ENCODE peak calls at places on chromosomes 5 and 9, in nine cellular contexts. O, M, E, I, A, K, B, Q and R are unnamed samples.

GRCh38 chr5:1914471-1914870 is 31.7 kb upstream of the IRX4 start:
- DNase-seq in O (no peak), M (peak; percentile 57), E (no peak), I (no peak), A (no peak), K (peak; percentile 38), B (no peak), Q (no peak), R (no peak)

GRCh38 chr5:168227001-168227400 is 64.4 kb upstream of the WWC1 start:
- DNase-seq in O (no peak), M (no peak), E (no peak), I (no peak), A (no peak), K (no peak), B (no peak), Q (no peak), R (no peak)

GRCh38 chr9:69877852-69878507 is 57.4 kb downstream of the CFAP95 start:
- DNase-seq in O (no peak), M (no peak), E (no peak), I (no peak), A (peak; percentile 43), K (no peak), B (no peak), Q (no peak), R (no peak)

GRCh38 chr9:107895524-107896001 is 406.0 kb upstream of the KLF4 start:
- DNase-seq in O (no peak), M (no peak), E (no peak), I (no peak), A (no peak), K (no peak), B (no peak), Q (no peak), R (no peak)

GRCh38 chr5:148730272-148730954 is 76.1 kb upstream of the HTR4 start:
- DNase-seq in O (no peak), M (no peak), E (no peak), I (no peak), A (no peak), K (no peak), B (no peak), Q (no peak), R (no peak)

GRCh38 chr9:115063058-115063850 is 54.7 kb downstream of the TNC start:
- DNase-seq in O (no peak), M (no peak), E (no peak), I (no peak), A (no peak), K (no peak), B (no peak), Q (peak; percentile 5), R (no peak)

GRCh38 chr5:36363101-36363500 is 61.4 kb upstream of the RANBP3L start:
- DNase-seq in O (no peak), M (no peak), E (no peak), I (no peak), A (no peak), K (no peak), B (no peak), Q (no peak), R (no peak)

GRCh38 chr5:96655506-96655905 is 6.7 kb upstream of the CAST start:
- DNase-seq in O (no peak), M (no peak), E (no peak), I (no peak), A (no peak), K (no peak), B (no peak), Q (no peak), R (no peak)

GRCh38 chr5:141094481-141095262 is at the start of gene PCDHB2:
- DNase-seq in O (no peak), M (no peak), E (no peak), I (peak; percentile 16), A (peak; percentile 79), K (no peak), B (no peak), Q (peak; percentile 75), R (no peak)

GRCh38 chr5:153959134-153959957 is 79.4 kb downstream of the FAM114A2 start:
- DNase-seq in O (no peak), M (no peak), E (no peak), I (no peak), A (no peak), K (no peak), B (no peak), Q (peak; percentile 80), R (no peak)

GRCh38 chr5:157994271-157994691 is 135.3 kb upstream of the CLINT1 start:
- DNase-seq in O (no peak), M (no peak), E (no peak), I (no peak), A (no peak), K (no peak), B (no peak), Q (no peak), R (no peak)

GRCh38 chr5:110802998-110803397 is 64.2 kb downstream of the SLC25A46 start:
- DNase-seq in O (no peak), M (no peak), E (no peak), I (no peak), A (no peak), K (no peak), B (no peak), Q (no peak), R (no peak)

GRCh38 chr9:2214707-2215106 is 199.6 kb downstream of the SMARCA2 start:
- DNase-seq in O (no peak), M (no peak), E (no peak), I (no peak), A (no peak), K (no peak), B (no peak), Q (no peak), R (no peak)

GRCh38 chr5:151251001-151251551 is 1.9 kb upstream of the GM2A start:
- DNase-seq in O (no peak), M (no peak), E (peak; percentile 49), I (no peak), A (peak; percentile 93), K (no peak), B (no peak), Q (no peak), R (peak; percentile 19)

GRCh38 chr5:101679816-101680215 is 616.3 kb downstream of the SLCO4C1 start:
- DNase-seq in O (no peak), M (no peak), E (no peak), I (no peak), A (no peak), K (no peak), B (no peak), Q (no peak), R (no peak)

GRCh38 chr5:61304611-61305369 is 27.3 kb upstream of the ZSWIM6 start:
- DNase-seq in O (peak; percentile 75), M (no peak), E (no peak), I (peak; percentile 14), A (peak; percentile 54), K (no peak), B (peak; percentile 27), Q (no peak), R (peak; percentile 86)

GRCh38 chr5:133266966-133267365 is 215.2 kb downstream of the HSPA4 start:
- DNase-seq in O (no peak), M (no peak), E (no peak), I (no peak), A (no peak), K (no peak), B (no peak), Q (no peak), R (no peak)

GRCh38 chr5:60779431-60779830 is 64.6 kb downstream of the ELOVL7 start:
- DNase-seq in O (no peak), M (no peak), E (no peak), I (no peak), A (no peak), K (no peak), B (no peak), Q (peak; percentile 59), R (no peak)

GRCh38 chr5:175465282-175465681 is 13.1 kb upstream of the SFXN1 start:
- DNase-seq in O (no peak), M (no peak), E (no peak), I (no peak), A (no peak), K (no peak), B (no peak), Q (no peak), R (no peak)

GRCh38 chr5:14794600-14795230 is 76.9 kb downstream of the ANKH start:
- DNase-seq in O (no peak), M (no peak), E (no peak), I (no peak), A (no peak), K (no peak), B (no peak), Q (no peak), R (no peak)
- TF ChIP-seq POLR2AphosphoS5 in O (no peak), M (no peak), E (no peak), I (no peak), A (no peak), K (no peak), B (no peak), Q (no peak), R (no peak)

GRCh38 chr5:134793111-134793510 is 34.5 kb downstream of the DDX46 start:
- DNase-seq in O (no peak), M (no peak), E (no peak), I (no peak), A (no peak), K (no peak), B (no peak), Q (no peak), R (no peak)
- H3K27ac ChIP-seq in O (no peak overlapping the region), M (no peak overlapping the region), E (no peak overlapping the region), I (no peak overlapping the region), A (no peak overlapping the region), K (no peak overlapping the region), B (no peak overlapping the region), Q (no peak overlapping the region), R (no peak overlapping the region)

DNA sequence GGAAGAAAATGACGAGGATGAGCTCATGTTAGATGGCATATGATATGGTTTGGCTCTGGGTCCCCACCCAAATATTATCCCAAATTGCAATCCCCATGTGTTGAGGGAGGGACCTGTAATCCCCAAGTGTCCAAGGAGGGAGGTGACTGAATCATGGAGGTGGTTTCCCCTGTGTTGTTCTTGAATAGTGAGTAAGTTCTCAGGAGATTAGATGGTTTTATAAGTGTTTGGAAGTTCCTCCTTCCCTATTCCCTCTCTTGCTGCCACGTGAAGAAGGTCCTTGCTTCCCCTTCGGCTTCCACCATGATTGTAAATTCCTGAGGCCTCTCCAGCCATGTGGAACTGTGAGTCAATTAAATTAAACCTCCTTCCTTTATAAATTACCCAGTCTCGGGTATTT is 10.1 kb downstream of the EDIL3 start:
- DNase-seq in O (no peak), M (no peak), E (no peak), I (no peak), A (no peak), K (no peak), B (no peak), Q (no peak), R (no peak)
- TF ChIP-seq EP300 in O (no peak), M (no peak), E (no peak), I (no peak), A (no peak), K (no peak), B (no peak), Q (no peak), R (no peak)

GRCh38 chr9:86287013-86287412 is 4.7 kb upstream of the ISCA1 start:
- DNase-seq in O (no peak), M (no peak), E (no peak), I (peak; percentile 7), A (peak; percentile 55), K (no peak), B (no peak), Q (no peak), R (no peak)
- TF ChIP-seq POLR2AphosphoS5 in O (no peak), M (no peak), E (no peak), I (no peak), A (no peak), K (no peak), B (no peak), Q (peak; percentile 30), R (no peak)

GRCh38 chr9:121737481-121737931 is 86.1 kb downstream of the DAB2IP start:
- DNase-seq in O (no peak), M (no peak), E (no peak), I (no peak), A (no peak), K (no peak), B (no peak), Q (no peak), R (no peak)
- H3K27ac ChIP-seq in O (peak overlapping the region; percentile 93), M (peak overlapping the region; percentile 90), E (no peak overlapping the region), I (no peak overlapping the region), A (peak overlapping the region; percentile 75), K (peak overlapping the region; percentile 85), B (peak overlapping the region; percentile 90), Q (no peak overlapping the region), R (peak overlapping the region; percentile 93)